ENCODE peak calls at places on chromosomes 2 and 18, in four cellular contexts. One of them, this sample, is unnamed.

GRCh38 chr2:24855703-24856102 is 62.5 kb downstream of the CENPO start:
- DNase-seq in IMR-90: peak
- DNase-seq in A549: no peak
- DNase-seq in Calu3: no peak
- DNase-seq in this sample: no peak

GRCh38 chr18:80157708-80158343 is 48.8 kb downstream of the ADNP2 start:
- DNase-seq in IMR-90: peak
- DNase-seq in A549: peak
- DNase-seq in Calu3: peak
- DNase-seq in this sample: peak

GRCh38 chr2:241074901-241075540 is 27.1 kb downstream of the MTERF4 start:
- DNase-seq in IMR-90: no peak
- DNase-seq in A549: no peak
- DNase-seq in Calu3: no peak
- DNase-seq in this sample: no peak

GRCh38 chr18:683531-683930 is 26.1 kb downstream of the TYMS start:
- DNase-seq in IMR-90: no peak
- DNase-seq in A549: no peak
- DNase-seq in Calu3: no peak
- DNase-seq in this sample: no peak

GRCh38 chr18:292271-292670 is 24.4 kb upstream of the THOC1 start:
- DNase-seq in IMR-90: no peak
- DNase-seq in A549: no peak
- DNase-seq in Calu3: no peak
- DNase-seq in this sample: no peak

GRCh38 chr18:58136865-58137264 is 92.8 kb downstream of the NEDD4L start:
- DNase-seq in IMR-90: no peak
- DNase-seq in A549: no peak
- DNase-seq in Calu3: no peak
- DNase-seq in this sample: no peak

GRCh38 chr18:46625069-46625468 is 32.0 kb downstream of the LOXHD1 start:
- DNase-seq in IMR-90: no peak
- DNase-seq in A549: no peak
- DNase-seq in Calu3: no peak
- DNase-seq in this sample: no peak

GRCh38 chr18:37495354-37495753 is 70.2 kb downstream of the CELF4 start:
- DNase-seq in IMR-90: no peak
- DNase-seq in A549: no peak
- DNase-seq in Calu3: no peak
- DNase-seq in this sample: no peak

GRCh38 chr2:128661955-128662564 is 343.4 kb upstream of the HS6ST1 start:
- DNase-seq in IMR-90: no peak
- DNase-seq in A549: no peak
- DNase-seq in Calu3: no peak
- DNase-seq in this sample: no peak

GRCh38 chr2:121273116-121273515 is 11.9 kb downstream of the TFCP2L1 start:
- DNase-seq in IMR-90: no peak
- DNase-seq in A549: no peak
- DNase-seq in Calu3: no peak
- DNase-seq in this sample: no peak

GRCh38 chr2:437772-438393 is 150.0 kb upstream of the ALKAL2 start:
- DNase-seq in IMR-90: no peak
- DNase-seq in A549: no peak
- DNase-seq in Calu3: no peak
- DNase-seq in this sample: no peak

GRCh38 chr18:34795070-34795740 is 85.1 kb downstream of the DTNA start:
- DNase-seq in IMR-90: no peak
- DNase-seq in A549: no peak
- DNase-seq in Calu3: no peak
- DNase-seq in this sample: no peak

GRCh38 chr2:168430431-168430830 is 25.6 kb upstream of the CERS6 start:
- DNase-seq in IMR-90: no peak
- DNase-seq in A549: no peak
- DNase-seq in Calu3: no peak
- DNase-seq in this sample: no peak

GRCh38 chr18:61703508-61703907 is 189.3 kb downstream of the RNF152 start:
- DNase-seq in IMR-90: peak
- DNase-seq in A549: no peak
- DNase-seq in Calu3: no peak
- DNase-seq in this sample: no peak

GRCh38 chr2:17166506-17166905 is 351.7 kb downstream of the RAD51AP2 start:
- DNase-seq in IMR-90: peak
- DNase-seq in A549: no peak
- DNase-seq in Calu3: no peak
- DNase-seq in this sample: no peak

GRCh38 chr2:233824373-233824772 is 30.0 kb downstream of the HJURP start:
- DNase-seq in IMR-90: no peak
- DNase-seq in A549: no peak
- DNase-seq in Calu3: no peak
- DNase-seq in this sample: peak

GRCh38 chr18:52160652-52161051 is 179.3 kb upstream of the DCC start:
- DNase-seq in IMR-90: no peak
- DNase-seq in A549: no peak
- DNase-seq in Calu3: peak
- DNase-seq in this sample: no peak

GRCh38 chr2:14148186-14148585 is 484.3 kb upstream of the LRATD1 start:
- DNase-seq in IMR-90: peak
- DNase-seq in A549: no peak
- DNase-seq in Calu3: no peak
- DNase-seq in this sample: no peak

GRCh38 chr2:165886487-165887146 is 67.0 kb downstream of the TTC21B start:
- DNase-seq in IMR-90: no peak
- DNase-seq in A549: no peak
- DNase-seq in Calu3: no peak
- DNase-seq in this sample: no peak

GRCh38 chr2:230868151-230868946 is 3.6 kb downstream of the ITM2C start:
- DNase-seq in IMR-90: no peak
- DNase-seq in A549: no peak
- DNase-seq in Calu3: no peak
- DNase-seq in this sample: no peak

GRCh38 chr2:118530976-118531375 is 316.5 kb downstream of the EN1 start:
- DNase-seq in IMR-90: no peak
- DNase-seq in A549: no peak
- DNase-seq in Calu3: no peak
- DNase-seq in this sample: no peak

GRCh38 chr18:26875040-26875654 is 9.6 kb upstream of the AQP4 start:
- DNase-seq in IMR-90: no peak
- DNase-seq in A549: no peak
- DNase-seq in Calu3: peak
- DNase-seq in this sample: no peak

GRCh38 chr2:99380376-99381010 is 43.3 kb downstream of the EIF5B start:
- DNase-seq in IMR-90: no peak
- DNase-seq in A549: no peak
- DNase-seq in Calu3: no peak
- DNase-seq in this sample: no peak

GRCh38 chr2:219511547-219512325 is 2.5 kb upstream of the ASIC4 start:
- DNase-seq in IMR-90: no peak
- DNase-seq in A549: no peak
- DNase-seq in Calu3: no peak
- DNase-seq in this sample: no peak

GRCh38 chr2:219509780-219510511 is 4.3 kb upstream of the ASIC4 start:
- DNase-seq in IMR-90: peak
- DNase-seq in A549: no peak
- DNase-seq in Calu3: peak
- DNase-seq in this sample: no peak

GRCh38 chr2:219512524-219513216 is 1.6 kb upstream of the ASIC4 start:
- DNase-seq in IMR-90: no peak
- DNase-seq in A549: no peak
- DNase-seq in Calu3: no peak
- DNase-seq in this sample: no peak

GRCh38 chr2:219508933-219509779 is 5.1 kb upstream of the ASIC4 start:
- DNase-seq in IMR-90: no peak
- DNase-seq in A549: no peak
- DNase-seq in Calu3: no peak
- DNase-seq in this sample: no peak

DNA sequence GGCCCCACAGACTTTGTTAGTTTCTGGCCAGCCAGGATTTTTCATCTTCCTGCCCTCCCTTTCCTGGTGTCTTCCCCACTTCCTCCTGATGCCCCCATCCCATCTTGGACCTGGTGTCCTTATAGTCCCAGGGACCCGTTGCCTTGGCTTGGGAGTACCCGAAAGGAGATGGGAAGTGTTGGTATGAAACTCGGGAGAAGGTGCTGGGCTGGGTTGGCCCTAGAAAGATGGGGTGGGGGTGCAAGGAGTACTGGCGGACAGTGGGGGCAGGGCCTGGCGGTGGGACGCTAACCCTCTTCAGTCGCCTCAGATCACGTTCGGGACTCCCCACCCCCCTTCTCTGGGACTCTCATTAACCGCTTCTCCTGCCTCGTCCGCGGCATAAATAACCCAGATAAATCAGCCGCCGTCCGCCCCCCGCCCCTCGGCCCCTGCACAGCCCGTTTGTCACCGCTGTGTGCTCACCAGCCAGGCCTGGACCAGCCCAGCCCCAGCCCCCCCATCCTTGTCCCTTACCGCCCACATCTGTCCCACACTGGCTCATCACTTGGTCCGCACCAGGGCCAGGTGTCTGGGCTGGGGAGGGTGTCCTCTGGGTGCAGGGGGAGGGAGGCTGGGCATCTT is 3.7 kb upstream of the ASIC4 start:
- DNase-seq in IMR-90: no peak
- DNase-seq in A549: no peak
- DNase-seq in Calu3: no peak
- DNase-seq in this sample: no peak
- TF ChIP-seq CTCF in IMR-90: no peak
- TF ChIP-seq CTCF in A549: no peak
- TF ChIP-seq CTCF in Calu3: no peak
- TF ChIP-seq CTCF in this sample: no peak

GRCh38 chr18:12254137-12254819 is at the start of gene CIDEA:
- DNase-seq in IMR-90: no peak
- DNase-seq in A549: no peak
- DNase-seq in Calu3: no peak
- DNase-seq in this sample: no peak
- TF ChIP-seq CTCF in IMR-90: no peak
- TF ChIP-seq CTCF in A549: no peak
- TF ChIP-seq CTCF in Calu3: no peak
- TF ChIP-seq CTCF in this sample: no peak

DNA sequence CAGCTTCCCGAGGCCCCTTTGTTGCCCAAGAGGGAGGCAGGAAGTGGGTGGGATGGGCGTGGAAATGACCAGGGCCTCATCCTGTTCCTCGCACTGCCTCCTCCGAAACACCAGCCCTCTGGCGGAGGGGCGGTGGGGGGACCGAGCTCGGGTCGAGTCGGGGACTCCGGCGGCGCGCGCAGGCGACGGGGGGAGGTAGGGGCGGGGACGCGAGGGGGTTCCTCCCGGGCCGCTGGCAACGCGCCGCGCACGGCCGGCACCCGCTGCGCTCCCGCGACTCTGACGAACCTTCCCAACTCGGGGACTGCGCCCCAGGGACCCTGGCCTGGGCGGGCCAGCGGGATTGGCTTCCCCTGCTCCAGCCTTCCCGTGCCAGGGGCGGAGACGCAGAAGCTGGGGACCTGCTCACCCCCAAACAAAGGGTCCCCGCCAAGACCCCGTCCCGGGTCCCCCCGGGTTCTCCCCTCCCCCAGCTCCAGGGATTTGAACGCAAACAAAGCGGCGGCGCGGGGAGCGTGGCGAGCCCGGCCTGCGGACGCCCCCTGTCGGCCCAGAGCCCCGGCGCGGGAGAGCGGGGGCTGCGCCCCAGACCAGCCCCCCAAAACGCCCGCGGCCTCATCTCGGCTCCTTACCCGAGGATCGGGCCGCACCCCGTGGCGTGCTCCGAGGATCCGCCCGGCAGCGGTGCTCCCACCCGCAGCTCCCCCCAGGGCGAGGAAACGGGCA is 1.2 kb downstream of the SEMA4C start:
- DNase-seq in IMR-90: peak
- DNase-seq in A549: peak
- DNase-seq in Calu3: peak
- DNase-seq in this sample: peak
- TF ChIP-seq CTCF in IMR-90: peak
- TF ChIP-seq CTCF in A549: peak
- TF ChIP-seq CTCF in Calu3: peak
- TF ChIP-seq CTCF in this sample: no peak

GRCh38 chr18:76307293-76307690 is 187.8 kb downstream of the ZNF516 start:
- DNase-seq in IMR-90: no peak
- DNase-seq in A549: no peak
- DNase-seq in Calu3: no peak
- DNase-seq in this sample: no peak

DNA sequence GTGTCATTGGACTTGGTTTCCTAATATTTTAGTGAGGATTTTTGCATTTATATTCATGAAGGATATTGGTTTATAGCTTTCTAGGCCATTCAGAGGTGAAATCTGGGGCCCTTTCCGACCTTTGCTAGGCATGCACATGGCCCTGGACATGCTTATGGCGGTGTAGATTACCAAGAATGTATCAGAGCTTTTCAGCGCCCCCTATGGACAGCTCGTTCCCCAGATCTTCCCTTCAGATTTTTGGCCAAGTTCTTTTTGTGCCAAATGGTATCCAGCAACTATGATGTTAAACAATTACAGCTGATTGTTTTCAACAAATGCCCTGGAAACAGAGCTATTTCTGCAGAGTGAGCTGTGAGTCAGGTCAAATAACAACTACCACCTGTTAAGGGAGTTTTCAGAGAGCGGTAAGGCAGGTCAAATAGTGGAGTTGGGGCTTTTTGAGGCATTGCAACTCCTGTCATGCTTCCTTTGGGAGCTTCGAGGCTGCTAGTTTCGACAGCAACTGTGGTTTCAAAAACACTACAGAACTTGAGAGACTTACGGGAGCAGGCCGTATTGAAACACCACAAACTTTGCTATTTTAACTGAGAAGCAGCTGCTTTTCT is 188.3 kb downstream of the ZNF516 start:
- DNase-seq in IMR-90: no peak
- DNase-seq in A549: no peak
- DNase-seq in Calu3: no peak
- DNase-seq in this sample: no peak
- TF ChIP-seq CTCF in IMR-90: no peak
- TF ChIP-seq CTCF in A549: no peak
- TF ChIP-seq CTCF in Calu3: no peak
- TF ChIP-seq CTCF in this sample: no peak

This sample was measured in omental fat pad.